ENCODE peak calls at places on chromosomes 5 and 9, in eight cellular contexts. A is upper lobe of left lung, V is transverse colon, O is sigmoid colon, M is SK-N-SH, C is stomach, B is H1, D is K562. R is an unnamed sample.

GRCh38 chr5:54859321-54859720 is 126.1 kb downstream of the ESM1 start:
- DNase-seq in A (no peak), V (no peak), O (no peak), M (no peak), C (no peak), B (no peak), D (no peak), R (no peak)

GRCh38 chr5:157100140-157100679 is 8.6 kb downstream of the HAVCR2 start:
- DNase-seq in A (no peak), V (no peak), O (no peak), M (no peak), C (no peak), B (no peak), D (no peak), R (no peak)

GRCh38 chr9:78782234-78782633 is 485.3 kb downstream of the PSAT1 start:
- DNase-seq in A (no peak), V (no peak), O (no peak), M (no peak), C (no peak), B (no peak), D (no peak), R (no peak)

GRCh38 chr5:18000744-18001143 is 366.5 kb downstream of the TAF11L14 start:
- DNase-seq in A (no peak), V (no peak), O (no peak), M (no peak), C (no peak), B (no peak), D (no peak), R (no peak)

GRCh38 chr9:18343799-18344198 is 130.2 kb upstream of the ADAMTSL1 start:
- DNase-seq in A (no peak), V (no peak), O (no peak), M (no peak), C (no peak), B (no peak), D (no peak), R (no peak)

GRCh38 chr9:100206899-100207298 is 107.9 kb downstream of the INVS start:
- DNase-seq in A (no peak), V (no peak), O (no peak), M (no peak), C (no peak), B (no peak), D (no peak), R (no peak)

GRCh38 chr5:42813533-42813932 is 1.8 kb upstream of the SELENOP start:
- DNase-seq in A (no peak), V (no peak), O (no peak), M (no peak), C (no peak), B (peak), D (no peak), R (no peak)

GRCh38 chr5:93497101-93497500 is 83.9 kb downstream of the NR2F1-AS1 start:
- DNase-seq in A (no peak), V (no peak), O (no peak), M (no peak), C (no peak), B (no peak), D (no peak), R (no peak)

GRCh38 chr5:124628721-124629596 is 117.5 kb downstream of the ZNF608 start:
- DNase-seq in A (peak), V (no peak), O (peak), M (no peak), C (no peak), B (peak), D (peak), R (no peak)

GRCh38 chr5:91264311-91265051 is 118.6 kb downstream of the ARRDC3 start:
- DNase-seq in A (no peak), V (no peak), O (no peak), M (peak), C (no peak), B (no peak), D (no peak), R (no peak)

GRCh38 chr9:74533253-74533652 is 36.1 kb downstream of the RORB start:
- DNase-seq in A (no peak), V (no peak), O (no peak), M (no peak), C (no peak), B (no peak), D (no peak), R (no peak)

GRCh38 chr9:12719431-12719830 is 26.2 kb downstream of the TYRP1 start:
- DNase-seq in A (no peak), V (no peak), O (no peak), M (peak), C (no peak), B (no peak), D (no peak), R (no peak)

GRCh38 chr9:133594310-133594709 is 14.9 kb downstream of the FAM163B start:
- DNase-seq in A (no peak), V (no peak), O (no peak), M (no peak), C (no peak), B (no peak), D (no peak), R (no peak)

GRCh38 chr9:28206280-28206679 is 633.0 kb upstream of the C9orf72 start:
- DNase-seq in A (no peak), V (no peak), O (no peak), M (no peak), C (no peak), B (no peak), D (no peak), R (no peak)

GRCh38 chr5:116395178-116395577 is 179.4 kb downstream of the SEMA6A start:
- DNase-seq in A (no peak), V (no peak), O (no peak), M (no peak), C (no peak), B (no peak), D (no peak), R (no peak)

GRCh38 chr5:39195198-39195826 is 24.1 kb downstream of the FYB1 start:
- DNase-seq in A (no peak), V (no peak), O (no peak), M (no peak), C (no peak), B (no peak), D (no peak), R (peak)

GRCh38 chr5:81315830-81316229 is 14.4 kb downstream of the ZCCHC9 start:
- DNase-seq in A (no peak), V (no peak), O (no peak), M (no peak), C (no peak), B (no peak), D (no peak), R (no peak)

GRCh38 chr9:105054488-105054887 is 126.5 kb upstream of the ABCA1 start:
- DNase-seq in A (no peak), V (no peak), O (peak), M (no peak), C (no peak), B (no peak), D (no peak), R (no peak)

GRCh38 chr5:174093132-174093531 is 47.6 kb downstream of the NSG2 start:
- DNase-seq in A (no peak), V (no peak), O (no peak), M (no peak), C (no peak), B (no peak), D (no peak), R (no peak)

GRCh38 chr5:174098694-174099093 is 53.2 kb downstream of the NSG2 start:
- DNase-seq in A (no peak), V (no peak), O (no peak), M (no peak), C (no peak), B (no peak), D (no peak), R (no peak)

GRCh38 chr5:174096619-174097018 is 51.1 kb downstream of the NSG2 start:
- DNase-seq in A (no peak), V (no peak), O (no peak), M (no peak), C (no peak), B (no peak), D (no peak), R (no peak)

GRCh38 chr5:174097486-174098185 is 52.1 kb downstream of the NSG2 start:
- DNase-seq in A (no peak), V (no peak), O (no peak), M (no peak), C (no peak), B (no peak), D (no peak), R (no peak)

GRCh38 chr5:174094857-174095606 is 49.5 kb downstream of the NSG2 start:
- DNase-seq in A (no peak), V (no peak), O (no peak), M (no peak), C (no peak), B (no peak), D (no peak), R (no peak)
- TF ChIP-seq EP300 in A (no peak), V (no peak), O (no peak), M (no peak), C (no peak), B (no peak), D (no peak), R (no peak)

DNA sequence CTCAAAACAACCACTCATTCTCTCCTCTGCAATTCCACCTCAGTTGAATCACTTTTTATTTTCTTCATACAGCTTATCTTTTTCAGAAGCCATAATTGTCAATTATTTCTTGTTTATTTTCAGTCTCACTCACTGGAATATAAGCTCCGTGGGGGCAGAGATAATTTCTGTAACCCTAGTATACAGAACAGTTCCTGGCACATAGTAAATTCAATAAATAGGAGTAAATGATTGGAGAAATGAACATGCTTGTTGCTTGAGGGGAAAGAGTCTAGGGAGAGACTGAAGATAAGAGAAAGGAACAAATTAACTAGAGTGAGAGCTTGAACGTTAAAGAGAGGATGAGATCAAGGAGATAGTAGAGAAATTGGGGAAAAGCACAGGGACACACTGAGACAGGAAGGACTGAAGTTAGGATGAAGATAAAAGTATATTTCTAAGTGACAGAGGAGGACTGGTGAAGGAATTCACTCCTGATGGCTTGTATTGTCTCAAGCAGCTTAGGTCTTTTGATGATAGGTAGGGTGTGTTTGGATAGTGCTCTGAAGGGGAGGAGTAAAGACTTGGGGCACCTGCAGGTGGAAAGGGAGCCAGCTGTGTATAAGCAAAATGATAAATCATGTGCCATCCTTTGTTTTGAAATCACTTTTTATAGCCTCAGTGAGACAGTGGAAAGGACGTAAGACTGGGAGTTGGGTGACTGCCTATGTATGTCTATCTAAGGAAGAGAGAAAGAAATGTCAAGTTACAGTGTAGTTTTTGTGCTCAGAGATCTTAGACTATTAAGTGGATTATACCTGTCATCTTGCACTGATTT is 2.2 kb downstream of the NAA35 start:
- DNase-seq in A (no peak), V (no peak), O (no peak), M (no peak), C (no peak), B (no peak), D (no peak), R (no peak)
- H3K4me3 ChIP-seq in A (no peak), V (no peak), O (no peak), M (peak), C (no peak), B (no peak), D (no peak), R (no peak)

DNA sequence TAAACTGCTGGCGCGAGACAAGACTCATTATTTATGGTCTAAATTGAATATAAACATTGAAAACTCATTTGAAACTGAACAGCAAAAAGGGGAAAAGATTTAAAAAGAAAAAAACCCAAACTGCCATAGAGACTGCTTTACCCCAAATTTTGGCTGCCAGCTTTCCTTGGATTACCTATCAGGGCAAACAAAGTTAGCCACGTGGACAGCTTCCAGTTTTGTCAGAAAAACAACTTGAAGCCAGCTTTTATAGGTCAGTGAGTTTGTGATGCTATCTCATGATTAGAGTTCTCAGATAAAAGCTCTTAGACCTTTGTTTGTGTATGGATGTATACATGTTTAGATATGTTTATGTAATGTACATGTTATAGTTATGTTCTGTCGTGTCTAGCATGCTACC is 16.1 kb downstream of the FBP2 start:
- DNase-seq in A (no peak), V (no peak), O (no peak), M (no peak), C (no peak), B (no peak), D (no peak), R (no peak)
- TF ChIP-seq POLR2AphosphoS5 in A (no peak), V (no peak), O (no peak), M (no peak), C (no peak), B (no peak), D (no peak), R (no peak)

DNA sequence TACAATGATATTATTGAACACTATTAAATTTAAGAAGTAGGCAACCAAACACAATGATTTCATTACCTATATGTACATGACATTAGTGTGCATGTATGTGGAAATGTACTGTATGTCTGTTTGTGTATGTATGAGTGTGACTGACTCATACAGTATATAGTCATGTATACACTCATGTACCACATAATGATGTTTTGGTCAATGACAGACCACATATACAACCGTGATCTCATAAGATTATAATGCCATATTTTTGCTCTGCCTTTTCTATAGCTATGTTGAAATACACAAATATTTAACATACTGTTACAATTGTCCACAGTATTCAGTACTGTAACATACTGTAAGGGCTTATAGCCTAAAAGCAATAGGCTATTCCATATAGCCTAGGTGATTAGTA is 19.7 kb downstream of the SVEP1 start:
- DNase-seq in A (no peak), V (no peak), O (no peak), M (no peak), C (no peak), B (no peak), D (no peak), R (no peak)
- TF ChIP-seq EP300 in A (no peak), V (no peak), O (no peak), M (no peak), C (no peak), B (no peak), D (no peak), R (no peak)

GRCh38 chr5:35974570-35974969 is 16.6 kb downstream of the UGT3A1 start:
- DNase-seq in A (no peak), V (no peak), O (no peak), M (no peak), C (no peak), B (no peak), D (no peak), R (no peak)

GRCh38 chr5:35971186-35971877 is 19.9 kb downstream of the UGT3A1 start:
- DNase-seq in A (no peak), V (no peak), O (no peak), M (no peak), C (no peak), B (no peak), D (no peak), R (peak)

GRCh38 chr5:35971878-35972210 is 19.3 kb downstream of the UGT3A1 start:
- DNase-seq in A (no peak), V (no peak), O (no peak), M (no peak), C (no peak), B (no peak), D (no peak), R (no peak)
- H3K4me3 ChIP-seq in A (no peak), V (no peak), O (no peak), M (no peak), C (no peak), B (no peak), D (no peak), R (no peak)

DNA sequence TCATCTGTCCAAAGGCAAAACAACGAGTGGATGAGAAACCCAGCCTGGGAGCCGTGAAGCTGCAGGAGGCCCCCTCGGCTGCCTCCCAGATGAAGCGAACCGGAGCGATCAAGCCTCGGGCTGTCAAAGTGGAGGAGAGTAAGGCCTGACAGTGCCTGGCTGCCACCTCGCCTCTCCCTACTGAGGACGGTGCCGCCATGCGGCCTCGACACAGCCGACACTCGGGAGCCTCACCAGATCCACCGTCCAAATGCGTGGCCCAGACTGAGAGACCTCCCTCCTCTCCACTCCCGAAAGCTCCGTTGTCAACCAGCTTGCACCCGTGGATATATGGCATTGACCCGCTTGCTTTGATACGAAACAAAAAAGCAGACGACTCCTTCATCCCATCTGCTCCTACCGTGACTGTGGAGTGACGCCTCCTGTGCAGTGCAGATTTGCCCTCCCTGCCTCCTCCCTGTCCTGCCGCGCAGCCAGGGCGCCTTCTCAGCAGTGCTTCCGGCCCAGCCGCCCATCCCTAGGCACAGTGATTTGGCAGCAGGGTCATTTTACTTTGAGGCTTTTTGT is 6.9 kb upstream of the POMT1 start:
- DNase-seq in A (no peak), V (no peak), O (no peak), M (no peak), C (no peak), B (no peak), D (no peak), R (no peak)
- TF ChIP-seq POLR2AphosphoS5 in A (no peak), V (no peak), O (no peak), M (no peak), C (no peak), B (no peak), D (no peak), R (no peak)

GRCh38 chr5:12019306-12019705 is 115.1 kb upstream of the CTNND2 start:
- DNase-seq in A (no peak), V (no peak), O (no peak), M (no peak), C (no peak), B (no peak), D (no peak), R (no peak)

GRCh38 chr5:12017037-12017436 is 112.8 kb upstream of the CTNND2 start:
- DNase-seq in A (no peak), V (no peak), O (no peak), M (no peak), C (no peak), B (no peak), D (no peak), R (no peak)

GRCh38 chr5:12016149-12016740 is 112.0 kb upstream of the CTNND2 start:
- DNase-seq in A (no peak), V (no peak), O (no peak), M (no peak), C (no peak), B (no peak), D (no peak), R (no peak)
- TF ChIP-seq EP300 in A (no peak), V (no peak), O (no peak), M (no peak), C (no peak), B (no peak), D (no peak), R (no peak)

GRCh38 chr5:149546974-149547373 is 4.3 kb downstream of the CSNK1A1 start:
- DNase-seq in A (no peak), V (no peak), O (no peak), M (no peak), C (no peak), B (no peak), D (no peak), R (no peak)
- H3K4me3 ChIP-seq in A (no peak), V (no peak), O (no peak), M (peak), C (no peak), B (no peak), D (no peak), R (peak)